ENCODE peak calls at places on chromosomes 13 and 19, in nine cellular contexts. One of them, this sample, is unnamed. For H3K9me3, the result is how much of the 10 kb centered on the place peaks cover.

GRCh38 chr19:10418281-10419199 is 1.8 kb upstream of the PDE4A start:
- DNase-seq in tibial nerve: no peak
- DNase-seq in K562: peak
- DNase-seq in SJSA1: peak
- DNase-seq in endothelial cell of umbilical vein: no peak
- DNase-seq in stomach: no peak
- DNase-seq in OCI-LY7: peak
- DNase-seq in breast epithelium: no peak
- DNase-seq in ascending aorta: no peak
- DNase-seq in this sample: no peak

GRCh38 chr19:54420383-54421168 is 5.3 kb downstream of the TTYH1 start:
- DNase-seq in K562: no peak
- DNase-seq in breast epithelium: no peak
- DNase-seq in ascending aorta: no peak
- DNase-seq in tibial nerve: peak
- DNase-seq in SJSA1: no peak
- DNase-seq in stomach: no peak
- DNase-seq in endothelial cell of umbilical vein: no peak
- DNase-seq in OCI-LY7: no peak
- DNase-seq in this sample: no peak

GRCh38 chr13:68272652-68273051 is 1042.5 kb upstream of the PCDH9 start:
- DNase-seq in SJSA1: no peak
- DNase-seq in endothelial cell of umbilical vein: no peak
- DNase-seq in ascending aorta: no peak
- DNase-seq in tibial nerve: no peak
- DNase-seq in OCI-LY7: no peak
- DNase-seq in breast epithelium: no peak
- DNase-seq in K562: no peak
- DNase-seq in stomach: no peak
- DNase-seq in this sample: no peak

GRCh38 chr13:40562975-40563349 is 103.5 kb downstream of the FOXO1 start:
- DNase-seq in endothelial cell of umbilical vein: no peak
- DNase-seq in K562: no peak
- DNase-seq in OCI-LY7: no peak
- DNase-seq in tibial nerve: no peak
- DNase-seq in stomach: no peak
- DNase-seq in ascending aorta: no peak
- DNase-seq in SJSA1: no peak
- DNase-seq in breast epithelium: no peak
- DNase-seq in this sample: no peak

GRCh38 chr19:35724560-35724959 is 6.8 kb downstream of the KMT2B start:
- DNase-seq in OCI-LY7: no peak
- DNase-seq in ascending aorta: no peak
- DNase-seq in breast epithelium: no peak
- DNase-seq in SJSA1: no peak
- DNase-seq in stomach: no peak
- DNase-seq in tibial nerve: no peak
- DNase-seq in endothelial cell of umbilical vein: no peak
- DNase-seq in K562: no peak
- DNase-seq in this sample: no peak

GRCh38 chr19:47186337-47187022 is 44.5 kb downstream of the BBC3 start:
- DNase-seq in OCI-LY7: no peak
- DNase-seq in tibial nerve: no peak
- DNase-seq in stomach: no peak
- DNase-seq in K562: no peak
- DNase-seq in endothelial cell of umbilical vein: no peak
- DNase-seq in SJSA1: no peak
- DNase-seq in breast epithelium: no peak
- DNase-seq in ascending aorta: no peak
- DNase-seq in this sample: no peak

GRCh38 chr13:77536358-77536757 is 852 bp downstream of the SCEL start:
- DNase-seq in tibial nerve: no peak
- DNase-seq in breast epithelium: no peak
- DNase-seq in endothelial cell of umbilical vein: no peak
- DNase-seq in SJSA1: no peak
- DNase-seq in stomach: no peak
- DNase-seq in K562: no peak
- DNase-seq in OCI-LY7: no peak
- DNase-seq in ascending aorta: no peak
- DNase-seq in this sample: no peak

GRCh38 chr13:110841846-110842245 is 73.0 kb downstream of the ANKRD10 start:
- DNase-seq in OCI-LY7: no peak
- DNase-seq in tibial nerve: no peak
- DNase-seq in SJSA1: peak
- DNase-seq in ascending aorta: no peak
- DNase-seq in K562: no peak
- DNase-seq in endothelial cell of umbilical vein: no peak
- DNase-seq in stomach: no peak
- DNase-seq in breast epithelium: no peak
- DNase-seq in this sample: no peak

GRCh38 chr13:36850790-36851438 is 31.9 kb downstream of the RFXAP start:
- DNase-seq in K562: peak
- DNase-seq in breast epithelium: no peak
- DNase-seq in endothelial cell of umbilical vein: peak
- DNase-seq in SJSA1: no peak
- DNase-seq in OCI-LY7: peak
- DNase-seq in stomach: no peak
- DNase-seq in ascending aorta: no peak
- DNase-seq in tibial nerve: no peak
- DNase-seq in this sample: no peak

GRCh38 chr13:100138859-100139491 is 50.1 kb downstream of the PCCA start:
- DNase-seq in ascending aorta: no peak
- DNase-seq in breast epithelium: no peak
- DNase-seq in SJSA1: no peak
- DNase-seq in stomach: no peak
- DNase-seq in OCI-LY7: no peak
- DNase-seq in tibial nerve: no peak
- DNase-seq in endothelial cell of umbilical vein: peak
- DNase-seq in K562: no peak
- DNase-seq in this sample: no peak

GRCh38 chr13:50910483-50910805 is 853 bp downstream of the RNASEH2B start:
- DNase-seq in K562: peak
- DNase-seq in OCI-LY7: peak
- DNase-seq in tibial nerve: no peak
- DNase-seq in ascending aorta: no peak
- DNase-seq in SJSA1: peak
- DNase-seq in endothelial cell of umbilical vein: peak
- DNase-seq in stomach: no peak
- DNase-seq in breast epithelium: peak
- DNase-seq in this sample: no peak

GRCh38 chr13:53343345-53343744 is 314.7 kb downstream of the OLFM4 start:
- DNase-seq in endothelial cell of umbilical vein: no peak
- DNase-seq in SJSA1: no peak
- DNase-seq in OCI-LY7: no peak
- DNase-seq in tibial nerve: no peak
- DNase-seq in stomach: no peak
- DNase-seq in breast epithelium: no peak
- DNase-seq in ascending aorta: no peak
- DNase-seq in K562: no peak
- DNase-seq in this sample: no peak

DNA sequence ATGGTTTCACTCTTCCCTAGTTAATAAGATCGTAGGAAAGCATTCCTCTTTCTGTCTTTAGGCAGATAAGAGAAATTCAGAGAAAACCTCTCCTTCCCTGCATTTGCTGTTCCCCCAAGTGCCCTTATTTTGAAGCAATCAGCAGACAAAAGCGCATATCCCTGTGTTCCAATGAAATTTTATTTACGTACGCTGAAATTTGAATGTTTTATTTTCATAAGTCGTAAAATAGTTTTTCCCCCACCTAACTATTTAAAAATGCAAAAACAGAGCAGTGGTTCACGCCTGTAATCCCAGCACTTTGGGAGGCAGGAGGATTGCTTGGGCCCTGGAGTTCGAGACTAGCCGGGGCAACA is 17.2 kb upstream of the MRI1 start:
- DNase-seq in OCI-LY7: no peak
- DNase-seq in tibial nerve: no peak
- DNase-seq in breast epithelium: no peak
- DNase-seq in ascending aorta: no peak
- DNase-seq in SJSA1: no peak
- DNase-seq in K562: no peak
- DNase-seq in endothelial cell of umbilical vein: no peak
- DNase-seq in stomach: no peak
- DNase-seq in this sample: no peak
- H3K4me3 ChIP-seq in OCI-LY7: peak
- H3K4me3 ChIP-seq in tibial nerve: peak
- H3K4me3 ChIP-seq in breast epithelium: peak
- H3K4me3 ChIP-seq in ascending aorta: peak
- H3K4me3 ChIP-seq in SJSA1: peak
- H3K4me3 ChIP-seq in K562: peak
- H3K4me3 ChIP-seq in endothelial cell of umbilical vein: no peak
- H3K4me3 ChIP-seq in stomach: peak
- H3K4me3 ChIP-seq in this sample: peak

GRCh38 chr19:43481701-43482100 is 16.3 kb upstream of the LYPD3 start:
- DNase-seq in K562: no peak
- DNase-seq in SJSA1: no peak
- DNase-seq in tibial nerve: no peak
- DNase-seq in OCI-LY7: no peak
- DNase-seq in ascending aorta: no peak
- DNase-seq in stomach: no peak
- DNase-seq in breast epithelium: no peak
- DNase-seq in endothelial cell of umbilical vein: no peak
- DNase-seq in this sample: no peak
- H3K9me3 ChIP-seq in K562: under half
- H3K9me3 ChIP-seq in SJSA1: under half
- H3K9me3 ChIP-seq in tibial nerve: under half
- H3K9me3 ChIP-seq in OCI-LY7: under half
- H3K9me3 ChIP-seq in ascending aorta: under half
- H3K9me3 ChIP-seq in stomach: under half
- H3K9me3 ChIP-seq in breast epithelium: under half
- H3K9me3 ChIP-seq in endothelial cell of umbilical vein: under half
- H3K9me3 ChIP-seq in this sample: under half

DNA sequence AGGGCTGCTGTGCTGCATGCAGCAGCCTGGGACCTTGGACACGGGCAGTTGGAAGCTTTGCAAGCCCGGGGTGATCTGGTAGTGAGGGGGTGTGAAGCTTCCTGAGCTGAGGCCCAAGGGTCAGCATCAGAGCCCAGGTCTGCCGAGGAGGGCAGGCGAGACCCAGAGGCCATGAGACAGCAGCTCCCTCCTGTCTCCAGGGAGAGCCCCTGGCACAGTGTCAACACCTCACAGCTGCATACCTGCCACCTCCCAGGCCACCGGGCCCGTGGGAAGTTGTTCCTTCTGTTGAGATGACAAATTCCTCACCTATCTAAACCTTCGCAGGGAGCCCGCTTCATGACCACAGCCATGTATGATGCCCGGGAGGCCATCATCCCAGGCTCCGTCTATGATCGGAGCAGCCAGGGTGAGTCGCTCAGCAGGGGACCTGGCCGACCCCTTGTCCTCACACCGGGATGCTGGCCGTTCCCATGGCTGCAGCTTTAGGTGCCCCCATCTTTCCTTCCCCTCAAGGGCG is 32.1 kb downstream of the CERS1 start:
- DNase-seq in ascending aorta: no peak
- DNase-seq in OCI-LY7: no peak
- DNase-seq in tibial nerve: no peak
- DNase-seq in SJSA1: no peak
- DNase-seq in endothelial cell of umbilical vein: no peak
- DNase-seq in breast epithelium: no peak
- DNase-seq in stomach: no peak
- DNase-seq in K562: no peak
- DNase-seq in this sample: no peak
- H3K27ac ChIP-seq in ascending aorta: no peak
- H3K27ac ChIP-seq in OCI-LY7: no peak
- H3K27ac ChIP-seq in tibial nerve: no peak
- H3K27ac ChIP-seq in SJSA1: no peak
- H3K27ac ChIP-seq in endothelial cell of umbilical vein: no peak
- H3K27ac ChIP-seq in breast epithelium: no peak
- H3K27ac ChIP-seq in stomach: no peak
- H3K27ac ChIP-seq in K562: no peak
- H3K27ac ChIP-seq in this sample: no peak

GRCh38 chr19:4715529-4716221 is 8.0 kb downstream of the DPP9 start:
- DNase-seq in SJSA1: no peak
- DNase-seq in breast epithelium: peak
- DNase-seq in endothelial cell of umbilical vein: no peak
- DNase-seq in ascending aorta: peak
- DNase-seq in K562: no peak
- DNase-seq in OCI-LY7: no peak
- DNase-seq in tibial nerve: no peak
- DNase-seq in stomach: peak
- DNase-seq in this sample: no peak

GRCh38 chr19:4712771-4713170 is 10.9 kb downstream of the DPP9 start:
- DNase-seq in stomach: no peak
- DNase-seq in OCI-LY7: no peak
- DNase-seq in K562: no peak
- DNase-seq in endothelial cell of umbilical vein: no peak
- DNase-seq in breast epithelium: no peak
- DNase-seq in ascending aorta: no peak
- DNase-seq in tibial nerve: no peak
- DNase-seq in SJSA1: no peak
- DNase-seq in this sample: peak

GRCh38 chr19:4714016-4714415 is 9.6 kb downstream of the DPP9 start:
- DNase-seq in stomach: no peak
- DNase-seq in K562: no peak
- DNase-seq in ascending aorta: no peak
- DNase-seq in tibial nerve: no peak
- DNase-seq in endothelial cell of umbilical vein: no peak
- DNase-seq in SJSA1: no peak
- DNase-seq in OCI-LY7: no peak
- DNase-seq in breast epithelium: no peak
- DNase-seq in this sample: no peak

GRCh38 chr19:4711211-4711610 is 12.4 kb downstream of the DPP9 start:
- DNase-seq in tibial nerve: no peak
- DNase-seq in OCI-LY7: no peak
- DNase-seq in K562: no peak
- DNase-seq in ascending aorta: no peak
- DNase-seq in breast epithelium: no peak
- DNase-seq in stomach: no peak
- DNase-seq in endothelial cell of umbilical vein: no peak
- DNase-seq in SJSA1: no peak
- DNase-seq in this sample: no peak

GRCh38 chr19:4713384-4713951 is 10.2 kb downstream of the DPP9 start:
- DNase-seq in ascending aorta: peak
- DNase-seq in endothelial cell of umbilical vein: peak
- DNase-seq in stomach: peak
- DNase-seq in breast epithelium: peak
- DNase-seq in tibial nerve: peak
- DNase-seq in OCI-LY7: no peak
- DNase-seq in K562: no peak
- DNase-seq in SJSA1: peak
- DNase-seq in this sample: peak
- H3K4me3 ChIP-seq in ascending aorta: no peak
- H3K4me3 ChIP-seq in endothelial cell of umbilical vein: no peak
- H3K4me3 ChIP-seq in stomach: no peak
- H3K4me3 ChIP-seq in breast epithelium: no peak
- H3K4me3 ChIP-seq in tibial nerve: no peak
- H3K4me3 ChIP-seq in OCI-LY7: no peak
- H3K4me3 ChIP-seq in K562: no peak
- H3K4me3 ChIP-seq in SJSA1: no peak
- H3K4me3 ChIP-seq in this sample: peak

DNA sequence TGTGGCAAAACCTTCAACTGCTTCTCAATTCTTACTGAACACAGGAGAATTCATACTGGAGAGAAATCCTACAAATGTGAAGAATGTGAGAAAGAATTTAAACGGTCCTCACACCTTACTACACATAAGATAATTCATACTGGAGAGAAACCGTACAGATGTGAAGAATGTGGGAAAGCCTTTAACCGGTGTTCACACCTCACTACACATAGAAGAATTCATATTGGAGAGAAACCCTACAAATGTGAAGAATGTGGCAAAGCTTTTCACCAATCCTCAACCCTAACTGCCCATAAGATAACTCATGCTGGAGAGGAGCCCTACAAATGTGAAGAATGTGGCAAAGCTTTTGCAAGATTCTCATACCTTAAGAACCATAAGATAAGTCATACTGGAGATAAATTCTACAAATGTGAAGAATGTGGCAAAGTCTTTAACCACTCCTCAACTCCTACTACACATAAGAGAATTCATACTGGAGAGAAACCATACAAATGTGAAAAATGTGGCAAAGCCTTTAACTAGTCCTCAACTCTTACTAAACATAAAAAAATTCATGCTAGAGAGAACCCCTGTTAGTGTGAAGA is 111.7 kb downstream of the ZNF100 start:
- DNase-seq in endothelial cell of umbilical vein: no peak
- DNase-seq in K562: no peak
- DNase-seq in tibial nerve: no peak
- DNase-seq in stomach: no peak
- DNase-seq in breast epithelium: no peak
- DNase-seq in SJSA1: no peak
- DNase-seq in OCI-LY7: no peak
- DNase-seq in ascending aorta: no peak
- DNase-seq in this sample: no peak
- H3K9me3 ChIP-seq in endothelial cell of umbilical vein: under half
- H3K9me3 ChIP-seq in K562: under half
- H3K9me3 ChIP-seq in tibial nerve: under half
- H3K9me3 ChIP-seq in stomach: under half
- H3K9me3 ChIP-seq in breast epithelium: under half
- H3K9me3 ChIP-seq in SJSA1: under half
- H3K9me3 ChIP-seq in OCI-LY7: under half
- H3K9me3 ChIP-seq in ascending aorta: under half
- H3K9me3 ChIP-seq in this sample: under half